ENCODE peak calls at places on chromosomes 12 and 14, in ten cellular contexts. One of them, this sample, is unnamed.

GRCh38 chr12:1839464-1839863 is 19.1 kb downstream of the LRTM2 start:
- DNase-seq in naive thymus-derived CD4-positive, alpha-beta T cell: no peak
- DNase-seq in Peyer's patch: no peak
- DNase-seq in substantia nigra: no peak
- DNase-seq in CD4-positive, CD25-positive, alpha-beta regulatory T cell: no peak
- DNase-seq in ascending aorta: no peak
- DNase-seq in lung: no peak
- DNase-seq in GM23248: no peak
- DNase-seq in upper lobe of right lung: peak; percentile 16
- DNase-seq in CD4-positive, alpha-beta T cell: no peak
- DNase-seq in this sample: no peak

GRCh38 chr12:17592472-17592871 is 497.5 kb downstream of the RERGL start:
- DNase-seq in naive thymus-derived CD4-positive, alpha-beta T cell: no peak
- DNase-seq in Peyer's patch: no peak
- DNase-seq in substantia nigra: no peak
- DNase-seq in CD4-positive, CD25-positive, alpha-beta regulatory T cell: no peak
- DNase-seq in ascending aorta: no peak
- DNase-seq in lung: no peak
- DNase-seq in GM23248: no peak
- DNase-seq in upper lobe of right lung: no peak
- DNase-seq in CD4-positive, alpha-beta T cell: no peak
- DNase-seq in this sample: no peak

GRCh38 chr12:18576104-18576622 is 161.6 kb downstream of the PLCZ1 start:
- DNase-seq in naive thymus-derived CD4-positive, alpha-beta T cell: no peak
- DNase-seq in Peyer's patch: no peak
- DNase-seq in substantia nigra: no peak
- DNase-seq in CD4-positive, CD25-positive, alpha-beta regulatory T cell: no peak
- DNase-seq in ascending aorta: no peak
- DNase-seq in lung: no peak
- DNase-seq in GM23248: peak; percentile 64
- DNase-seq in upper lobe of right lung: no peak
- DNase-seq in CD4-positive, alpha-beta T cell: no peak
- DNase-seq in this sample: no peak

GRCh38 chr14:79412822-79413221 is 798.5 kb downstream of the DIO2 start:
- DNase-seq in naive thymus-derived CD4-positive, alpha-beta T cell: no peak
- DNase-seq in Peyer's patch: no peak
- DNase-seq in substantia nigra: no peak
- DNase-seq in CD4-positive, CD25-positive, alpha-beta regulatory T cell: no peak
- DNase-seq in ascending aorta: no peak
- DNase-seq in lung: no peak
- DNase-seq in GM23248: no peak
- DNase-seq in upper lobe of right lung: no peak
- DNase-seq in CD4-positive, alpha-beta T cell: no peak
- DNase-seq in this sample: no peak

GRCh38 chr14:50773632-50774541 is 57.1 kb downstream of the NIN start:
- DNase-seq in naive thymus-derived CD4-positive, alpha-beta T cell: peak; percentile 38
- DNase-seq in Peyer's patch: no peak
- DNase-seq in substantia nigra: peak; percentile 4
- DNase-seq in CD4-positive, CD25-positive, alpha-beta regulatory T cell: no peak
- DNase-seq in ascending aorta: peak; percentile 74
- DNase-seq in lung: no peak
- DNase-seq in GM23248: peak; percentile 65
- DNase-seq in upper lobe of right lung: no peak
- DNase-seq in CD4-positive, alpha-beta T cell: no peak
- DNase-seq in this sample: no peak

GRCh38 chr12:93140801-93141200 is 211.7 kb upstream of the EEA1 start:
- DNase-seq in naive thymus-derived CD4-positive, alpha-beta T cell: no peak
- DNase-seq in Peyer's patch: no peak
- DNase-seq in substantia nigra: no peak
- DNase-seq in CD4-positive, CD25-positive, alpha-beta regulatory T cell: no peak
- DNase-seq in ascending aorta: no peak
- DNase-seq in lung: no peak
- DNase-seq in GM23248: no peak
- DNase-seq in upper lobe of right lung: no peak
- DNase-seq in CD4-positive, alpha-beta T cell: no peak
- DNase-seq in this sample: no peak

GRCh38 chr12:25376392-25376791 is 125.7 kb upstream of the KRAS start:
- DNase-seq in naive thymus-derived CD4-positive, alpha-beta T cell: no peak
- DNase-seq in Peyer's patch: no peak
- DNase-seq in substantia nigra: no peak
- DNase-seq in CD4-positive, CD25-positive, alpha-beta regulatory T cell: no peak
- DNase-seq in ascending aorta: no peak
- DNase-seq in lung: no peak
- DNase-seq in GM23248: no peak
- DNase-seq in upper lobe of right lung: no peak
- DNase-seq in CD4-positive, alpha-beta T cell: no peak
- DNase-seq in this sample: no peak

GRCh38 chr14:43587183-43587582 is 919.9 kb downstream of the FSCB start:
- DNase-seq in naive thymus-derived CD4-positive, alpha-beta T cell: no peak
- DNase-seq in Peyer's patch: no peak
- DNase-seq in substantia nigra: no peak
- DNase-seq in CD4-positive, CD25-positive, alpha-beta regulatory T cell: no peak
- DNase-seq in ascending aorta: no peak
- DNase-seq in lung: no peak
- DNase-seq in GM23248: no peak
- DNase-seq in upper lobe of right lung: no peak
- DNase-seq in CD4-positive, alpha-beta T cell: no peak
- DNase-seq in this sample: no peak

GRCh38 chr12:127570793-127571360 is 696.1 kb upstream of the TMEM132C start:
- DNase-seq in naive thymus-derived CD4-positive, alpha-beta T cell: no peak
- DNase-seq in Peyer's patch: no peak
- DNase-seq in substantia nigra: no peak
- DNase-seq in CD4-positive, CD25-positive, alpha-beta regulatory T cell: no peak
- DNase-seq in ascending aorta: no peak
- DNase-seq in lung: no peak
- DNase-seq in GM23248: peak; percentile 35
- DNase-seq in upper lobe of right lung: no peak
- DNase-seq in CD4-positive, alpha-beta T cell: no peak
- DNase-seq in this sample: no peak

GRCh38 chr12:37733856-37734255 is 582.7 kb upstream of the ALG10B start:
- DNase-seq in naive thymus-derived CD4-positive, alpha-beta T cell: no peak
- DNase-seq in Peyer's patch: no peak
- DNase-seq in substantia nigra: no peak
- DNase-seq in CD4-positive, CD25-positive, alpha-beta regulatory T cell: no peak
- DNase-seq in ascending aorta: no peak
- DNase-seq in lung: no peak
- DNase-seq in GM23248: no peak
- DNase-seq in upper lobe of right lung: no peak
- DNase-seq in CD4-positive, alpha-beta T cell: no peak
- DNase-seq in this sample: no peak

GRCh38 chr14:37063467-37064240 is 108.8 kb downstream of the SLC25A21 start:
- DNase-seq in naive thymus-derived CD4-positive, alpha-beta T cell: no peak
- DNase-seq in Peyer's patch: no peak
- DNase-seq in substantia nigra: no peak
- DNase-seq in CD4-positive, CD25-positive, alpha-beta regulatory T cell: no peak
- DNase-seq in ascending aorta: no peak
- DNase-seq in lung: no peak
- DNase-seq in GM23248: no peak
- DNase-seq in upper lobe of right lung: no peak
- DNase-seq in CD4-positive, alpha-beta T cell: no peak
- DNase-seq in this sample: no peak

GRCh38 chr12:124856132-124856841 is 7.4 kb downstream of the SCARB1 start:
- DNase-seq in naive thymus-derived CD4-positive, alpha-beta T cell: no peak
- DNase-seq in Peyer's patch: no peak
- DNase-seq in substantia nigra: no peak
- DNase-seq in CD4-positive, CD25-positive, alpha-beta regulatory T cell: no peak
- DNase-seq in ascending aorta: no peak
- DNase-seq in lung: no peak
- DNase-seq in GM23248: no peak
- DNase-seq in upper lobe of right lung: no peak
- DNase-seq in CD4-positive, alpha-beta T cell: no peak
- DNase-seq in this sample: no peak

GRCh38 chr12:7035464-7035863 is 17.2 kb upstream of the LPCAT3 start:
- DNase-seq in naive thymus-derived CD4-positive, alpha-beta T cell: no peak
- DNase-seq in Peyer's patch: no peak
- DNase-seq in substantia nigra: no peak
- DNase-seq in CD4-positive, CD25-positive, alpha-beta regulatory T cell: no peak
- DNase-seq in ascending aorta: no peak
- DNase-seq in lung: no peak
- DNase-seq in GM23248: no peak
- DNase-seq in upper lobe of right lung: no peak
- DNase-seq in CD4-positive, alpha-beta T cell: no peak
- DNase-seq in this sample: no peak

GRCh38 chr12:116166306-116166705 is 111.2 kb downstream of the MED13L start:
- DNase-seq in naive thymus-derived CD4-positive, alpha-beta T cell: no peak
- DNase-seq in Peyer's patch: no peak
- DNase-seq in substantia nigra: no peak
- DNase-seq in CD4-positive, CD25-positive, alpha-beta regulatory T cell: no peak
- DNase-seq in ascending aorta: no peak
- DNase-seq in lung: no peak
- DNase-seq in GM23248: peak; percentile 49
- DNase-seq in upper lobe of right lung: no peak
- DNase-seq in CD4-positive, alpha-beta T cell: no peak
- DNase-seq in this sample: no peak
- H3K27ac ChIP-seq in naive thymus-derived CD4-positive, alpha-beta T cell: no peak overlapping the region
- H3K27ac ChIP-seq in Peyer's patch: no peak overlapping the region
- H3K27ac ChIP-seq in substantia nigra: no peak overlapping the region
- H3K27ac ChIP-seq in CD4-positive, CD25-positive, alpha-beta regulatory T cell: no peak overlapping the region
- H3K27ac ChIP-seq in ascending aorta: peak overlapping the region; percentile 8
- H3K27ac ChIP-seq in lung: no peak overlapping the region
- H3K27ac ChIP-seq in GM23248: no peak overlapping the region
- H3K27ac ChIP-seq in upper lobe of right lung: no peak overlapping the region
- H3K27ac ChIP-seq in CD4-positive, alpha-beta T cell: no peak overlapping the region
- H3K27ac ChIP-seq in this sample: no peak overlapping the region

GRCh38 chr12:108581311-108582227 is 16.3 kb downstream of the TMEM119 start:
- DNase-seq in naive thymus-derived CD4-positive, alpha-beta T cell: no peak
- DNase-seq in Peyer's patch: peak; percentile 31
- DNase-seq in substantia nigra: no peak
- DNase-seq in CD4-positive, CD25-positive, alpha-beta regulatory T cell: no peak
- DNase-seq in ascending aorta: no peak
- DNase-seq in lung: no peak
- DNase-seq in GM23248: no peak
- DNase-seq in upper lobe of right lung: no peak
- DNase-seq in CD4-positive, alpha-beta T cell: no peak
- DNase-seq in this sample: no peak
- H3K27ac ChIP-seq in naive thymus-derived CD4-positive, alpha-beta T cell: no peak overlapping the region
- H3K27ac ChIP-seq in Peyer's patch: no peak overlapping the region
- H3K27ac ChIP-seq in substantia nigra: no peak overlapping the region
- H3K27ac ChIP-seq in CD4-positive, CD25-positive, alpha-beta regulatory T cell: no peak overlapping the region
- H3K27ac ChIP-seq in ascending aorta: peak overlapping the region; percentile 24
- H3K27ac ChIP-seq in lung: no peak overlapping the region
- H3K27ac ChIP-seq in GM23248: no peak overlapping the region
- H3K27ac ChIP-seq in upper lobe of right lung: peak overlapping the region; percentile 42
- H3K27ac ChIP-seq in CD4-positive, alpha-beta T cell: no peak overlapping the region
- H3K27ac ChIP-seq in this sample: no peak overlapping the region

DNA sequence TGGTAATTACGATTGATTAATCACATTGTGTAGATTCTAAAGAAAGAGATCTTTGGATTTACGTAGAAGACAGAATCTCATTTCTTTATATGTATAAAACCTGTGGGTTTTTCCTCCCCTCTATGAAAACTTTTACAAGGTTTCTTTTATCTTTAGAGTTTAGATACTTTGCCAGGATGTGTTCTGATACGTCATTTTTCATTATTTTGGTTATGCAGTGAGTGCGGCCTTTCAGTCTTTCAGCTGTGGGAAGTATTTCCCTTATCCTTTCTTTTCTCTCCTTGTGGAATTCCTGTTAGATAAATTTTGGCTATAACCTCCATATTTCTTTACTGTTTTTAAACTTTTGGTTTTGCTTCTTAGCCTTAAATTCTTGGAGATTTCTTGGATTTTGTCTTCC is 92.7 kb downstream of the TTLL5 start:
- DNase-seq in naive thymus-derived CD4-positive, alpha-beta T cell: no peak
- DNase-seq in Peyer's patch: no peak
- DNase-seq in substantia nigra: no peak
- DNase-seq in CD4-positive, CD25-positive, alpha-beta regulatory T cell: no peak
- DNase-seq in ascending aorta: no peak
- DNase-seq in lung: no peak
- DNase-seq in GM23248: no peak
- DNase-seq in upper lobe of right lung: no peak
- DNase-seq in CD4-positive, alpha-beta T cell: no peak
- DNase-seq in this sample: no peak
- H3K27ac ChIP-seq in naive thymus-derived CD4-positive, alpha-beta T cell: no peak overlapping the region
- H3K27ac ChIP-seq in Peyer's patch: no peak overlapping the region
- H3K27ac ChIP-seq in substantia nigra: no peak overlapping the region
- H3K27ac ChIP-seq in CD4-positive, CD25-positive, alpha-beta regulatory T cell: no peak overlapping the region
- H3K27ac ChIP-seq in ascending aorta: no peak overlapping the region
- H3K27ac ChIP-seq in lung: no peak overlapping the region
- H3K27ac ChIP-seq in GM23248: no peak overlapping the region
- H3K27ac ChIP-seq in upper lobe of right lung: no peak overlapping the region
- H3K27ac ChIP-seq in CD4-positive, alpha-beta T cell: no peak overlapping the region
- H3K27ac ChIP-seq in this sample: no peak overlapping the region

GRCh38 chr12:113152196-113152834 is 2.8 kb downstream of the CFAP73 start:
- DNase-seq in naive thymus-derived CD4-positive, alpha-beta T cell: no peak
- DNase-seq in Peyer's patch: no peak
- DNase-seq in substantia nigra: no peak
- DNase-seq in CD4-positive, CD25-positive, alpha-beta regulatory T cell: no peak
- DNase-seq in ascending aorta: no peak
- DNase-seq in lung: no peak
- DNase-seq in GM23248: no peak
- DNase-seq in upper lobe of right lung: no peak
- DNase-seq in CD4-positive, alpha-beta T cell: no peak
- DNase-seq in this sample: no peak

GRCh38 chr12:113155060-113155459 is 5.5 kb downstream of the CFAP73 start:
- DNase-seq in naive thymus-derived CD4-positive, alpha-beta T cell: no peak
- DNase-seq in Peyer's patch: no peak
- DNase-seq in substantia nigra: no peak
- DNase-seq in CD4-positive, CD25-positive, alpha-beta regulatory T cell: no peak
- DNase-seq in ascending aorta: no peak
- DNase-seq in lung: no peak
- DNase-seq in GM23248: no peak
- DNase-seq in upper lobe of right lung: no peak
- DNase-seq in CD4-positive, alpha-beta T cell: no peak
- DNase-seq in this sample: no peak

GRCh38 chr12:113154351-113154973 is 4.9 kb downstream of the CFAP73 start:
- DNase-seq in naive thymus-derived CD4-positive, alpha-beta T cell: peak; percentile 35
- DNase-seq in Peyer's patch: no peak
- DNase-seq in substantia nigra: no peak
- DNase-seq in CD4-positive, CD25-positive, alpha-beta regulatory T cell: no peak
- DNase-seq in ascending aorta: no peak
- DNase-seq in lung: no peak
- DNase-seq in GM23248: peak; percentile 65
- DNase-seq in upper lobe of right lung: no peak
- DNase-seq in CD4-positive, alpha-beta T cell: no peak
- DNase-seq in this sample: no peak

GRCh38 chr12:113151655-113152054 is 2.1 kb downstream of the CFAP73 start:
- DNase-seq in naive thymus-derived CD4-positive, alpha-beta T cell: no peak
- DNase-seq in Peyer's patch: no peak
- DNase-seq in substantia nigra: no peak
- DNase-seq in CD4-positive, CD25-positive, alpha-beta regulatory T cell: no peak
- DNase-seq in ascending aorta: no peak
- DNase-seq in lung: no peak
- DNase-seq in GM23248: no peak
- DNase-seq in upper lobe of right lung: no peak
- DNase-seq in CD4-positive, alpha-beta T cell: no peak
- DNase-seq in this sample: no peak

GRCh38 chr12:113152835-113153814 is 3.6 kb downstream of the CFAP73 start:
- DNase-seq in naive thymus-derived CD4-positive, alpha-beta T cell: peak; percentile 64
- DNase-seq in Peyer's patch: peak; percentile 82
- DNase-seq in substantia nigra: peak; percentile 36
- DNase-seq in CD4-positive, CD25-positive, alpha-beta regulatory T cell: peak; percentile 45
- DNase-seq in ascending aorta: no peak
- DNase-seq in lung: peak; percentile 58
- DNase-seq in GM23248: peak; percentile 83
- DNase-seq in upper lobe of right lung: peak; percentile 88
- DNase-seq in CD4-positive, alpha-beta T cell: peak; percentile 44
- DNase-seq in this sample: peak; percentile 77
- H3K27ac ChIP-seq in naive thymus-derived CD4-positive, alpha-beta T cell: no peak overlapping the region
- H3K27ac ChIP-seq in Peyer's patch: no peak overlapping the region
- H3K27ac ChIP-seq in substantia nigra: no peak overlapping the region
- H3K27ac ChIP-seq in CD4-positive, CD25-positive, alpha-beta regulatory T cell: no peak overlapping the region
- H3K27ac ChIP-seq in ascending aorta: no peak overlapping the region
- H3K27ac ChIP-seq in lung: no peak overlapping the region
- H3K27ac ChIP-seq in GM23248: no peak overlapping the region
- H3K27ac ChIP-seq in upper lobe of right lung: no peak overlapping the region
- H3K27ac ChIP-seq in CD4-positive, alpha-beta T cell: no peak overlapping the region
- H3K27ac ChIP-seq in this sample: no peak overlapping the region

GRCh38 chr14:91116913-91117588 is 3.2 kb downstream of the DGLUCY start:
- DNase-seq in naive thymus-derived CD4-positive, alpha-beta T cell: no peak
- DNase-seq in Peyer's patch: no peak
- DNase-seq in substantia nigra: no peak
- DNase-seq in CD4-positive, CD25-positive, alpha-beta regulatory T cell: no peak
- DNase-seq in ascending aorta: no peak
- DNase-seq in lung: no peak
- DNase-seq in GM23248: no peak
- DNase-seq in upper lobe of right lung: no peak
- DNase-seq in CD4-positive, alpha-beta T cell: no peak
- DNase-seq in this sample: no peak
- H3K27ac ChIP-seq in naive thymus-derived CD4-positive, alpha-beta T cell: peak overlapping the region; percentile 87
- H3K27ac ChIP-seq in Peyer's patch: peak overlapping the region; percentile 99
- H3K27ac ChIP-seq in substantia nigra: no peak overlapping the region
- H3K27ac ChIP-seq in CD4-positive, CD25-positive, alpha-beta regulatory T cell: peak overlapping the region; percentile 94
- H3K27ac ChIP-seq in ascending aorta: no peak overlapping the region
- H3K27ac ChIP-seq in lung: peak overlapping the region; percentile 62
- H3K27ac ChIP-seq in GM23248: no peak overlapping the region
- H3K27ac ChIP-seq in upper lobe of right lung: peak overlapping the region; percentile 94
- H3K27ac ChIP-seq in CD4-positive, alpha-beta T cell: peak overlapping the region; percentile 83
- H3K27ac ChIP-seq in this sample: peak overlapping the region; percentile 88

This sample was measured in CD8-positive, alpha-beta memory T cell.